ENCODE peak calls at places on chromosomes 4 and X, in ten cellular contexts. Q is bronchial epithelial cell, I is uterus, Z is BE2C, V is pancreas, S is fibroblast of lung, W is heart right ventricle, B is astrocyte, C is kidney epithelial cell, A is A673. E is an unnamed sample. For H3K36me3, the result is how much of the 10 kb centered on the place peaks cover.

GRCh38 chr4:179437962-179438361 is 1995.7 kb upstream of the AGA start:
- DNase-seq in Q (no peak), I (no peak), Z (no peak), V (no peak), S (no peak), W (no peak), B (no peak), C (no peak), A (no peak), E (no peak)

GRCh38 chr4:106502106-106502699 is 133.6 kb upstream of the GIMD1 start:
- DNase-seq in Q (peak), I (no peak), Z (peak), V (peak), S (peak), W (peak), B (peak), C (peak), A (no peak), E (peak)

GRCh38 chr4:158771776-158772175 is 3.0 kb downstream of the FNIP2 start:
- DNase-seq in Q (no peak), I (no peak), Z (no peak), V (no peak), S (no peak), W (no peak), B (no peak), C (no peak), A (no peak), E (no peak)

GRCh38 chr4:99574530-99575314 is at the start of gene MTTP:
- DNase-seq in Q (no peak), I (no peak), Z (no peak), V (no peak), S (no peak), W (no peak), B (no peak), C (no peak), A (no peak), E (no peak)

GRCh38 chr4:181061787-181062186 is 1181.4 kb upstream of the TENM3 start:
- DNase-seq in Q (no peak), I (no peak), Z (no peak), V (no peak), S (no peak), W (no peak), B (no peak), C (no peak), A (no peak), E (no peak)

GRCh38 chr4:80082693-80083092 is 9.7 kb upstream of the ANTXR2 start:
- DNase-seq in Q (peak), I (no peak), Z (no peak), V (no peak), S (no peak), W (no peak), B (no peak), C (no peak), A (no peak), E (no peak)

GRCh38 chr4:94976371-94977011 is 218.7 kb downstream of the BMPR1B start:
- DNase-seq in Q (peak), I (no peak), Z (peak), V (no peak), S (peak), W (no peak), B (peak), C (no peak), A (peak), E (no peak)

GRCh38 chrX:413322-414201 is 26.9 kb upstream of the PPP2R3B start:
- DNase-seq in Q (no peak), I (no peak), Z (no peak), V (no peak), S (peak), W (peak), B (peak), C (no peak), A (no peak), E (peak)

GRCh38 chrX:26613951-26614350 is 398.0 kb downstream of the MAGEB5 start:
- DNase-seq in Q (no peak), I (no peak), Z (no peak), V (no peak), S (no peak), W (no peak), B (no peak), C (no peak), A (no peak), E (no peak)

GRCh38 chr4:145511913-145512522 is 30.4 kb downstream of the SMAD1 start:
- DNase-seq in Q (peak), I (no peak), Z (no peak), V (no peak), S (peak), W (no peak), B (peak), C (no peak), A (peak), E (no peak)
- H3K36me3 ChIP-seq in Q (under half), I (under half), Z (under half), V (under half), S (under half), W (under half), B (under half), C (under half), A (under half), E (under half)

DNA sequence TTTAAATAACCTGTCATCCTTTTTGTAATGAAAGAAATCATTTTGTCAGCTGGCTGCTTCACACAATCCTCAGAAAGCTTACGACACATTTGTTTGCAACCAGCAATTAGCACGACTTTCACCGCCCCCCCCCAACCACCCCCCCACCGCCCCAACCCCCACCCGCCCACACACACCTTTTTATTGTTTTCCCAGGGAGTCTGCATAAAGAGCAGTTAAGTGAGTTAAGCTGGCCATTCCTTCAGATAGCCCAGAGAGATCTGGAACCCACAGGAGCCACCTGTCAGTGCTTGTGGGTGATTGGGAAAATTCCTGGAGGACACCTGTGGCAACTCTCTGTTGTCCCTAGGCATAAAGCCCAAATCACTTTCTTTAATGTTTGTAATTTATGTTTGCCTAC is 175.7 kb upstream of the FMR1 start:
- DNase-seq in Q (no peak), I (no peak), Z (no peak), V (no peak), S (no peak), W (no peak), B (no peak), C (no peak), A (no peak), E (no peak)
- H3K4me3 ChIP-seq in Q (no peak), I (no peak), Z (no peak), V (no peak), S (no peak), W (no peak), B (no peak), C (no peak), A (no peak), E (no peak)

GRCh38 chr4:19883841-19884240 is 367.9 kb upstream of the SLIT2 start:
- DNase-seq in Q (peak), I (no peak), Z (no peak), V (no peak), S (peak), W (no peak), B (no peak), C (no peak), A (no peak), E (no peak)

GRCh38 chr4:19888587-19888986 is 363.1 kb upstream of the SLIT2 start:
- DNase-seq in Q (no peak), I (no peak), Z (no peak), V (no peak), S (no peak), W (no peak), B (no peak), C (no peak), A (peak), E (no peak)
- TF ChIP-seq CTCF in Q (no peak), I (no peak), Z (no peak), V (no peak), S (no peak), W (no peak), B (no peak), C (no peak), A (peak), E (no peak)

GRCh38 chrX:48891402-48892288 is 5.9 kb downstream of the TIMM17B start:
- DNase-seq in Q (peak), I (peak), Z (peak), V (peak), S (peak), W (peak), B (peak), C (peak), A (peak), E (peak)
- H3K36me3 ChIP-seq in Q (under half), I (under half), Z (under half), V (under half), S (under half), W (under half), B (under half), C (under half), A (under half), E (under half)

GRCh38 chr4:175770555-175770954 is 41.5 kb downstream of the GPM6A start:
- DNase-seq in Q (no peak), I (no peak), Z (no peak), V (no peak), S (no peak), W (no peak), B (no peak), C (no peak), A (no peak), E (no peak)
- H3K4me3 ChIP-seq in Q (no peak), I (no peak), Z (peak), V (no peak), S (no peak), W (peak), B (peak), C (no peak), A (no peak), E (peak)

GRCh38 chrX:112147206-112147605 is 64.6 kb upstream of the TRPC5 start:
- DNase-seq in Q (no peak), I (no peak), Z (peak), V (no peak), S (peak), W (no peak), B (no peak), C (no peak), A (peak), E (no peak)
- TF ChIP-seq CTCF in Q (no peak), I (no peak), Z (peak), V (no peak), S (peak), W (peak), B (peak), C (peak), A (peak), E (no peak)

E was measured in psoas muscle.